ENCODE peak calls at places on chromosomes 13 and 19, in nine cellular contexts. H is brain pericyte, L is Ammon's horn, V is IMR-90, Y is hypothalamus, I is neural crest cell, E is left colon, U is non-pigmented ciliary epithelial cell, N is iris pigment epithelial cell. R is an unnamed sample.

GRCh38 chr19:15155296-15155695 is 45.5 kb downstream of the NOTCH3 start:
- DNase-seq in U (no peak), H (no peak), V (no peak), E (no peak), Y (no peak), N (no peak), L (no peak), I (no peak), R (no peak)

GRCh38 chr13:107329991-107330390 is 762.1 kb upstream of the ARGLU1 start:
- DNase-seq in L (no peak), N (peak), H (no peak), Y (no peak), U (no peak), I (no peak), E (no peak), V (peak), R (no peak)

GRCh38 chr19:17026041-17026658 is 460 bp downstream of the CPAMD8 start:
- DNase-seq in H (no peak), L (no peak), N (no peak), U (no peak), V (no peak), Y (no peak), I (no peak), E (peak), R (no peak)

GRCh38 chr19:39390460-39390758 is 497 bp downstream of the PAF1 start:
- DNase-seq in I (no peak), H (no peak), N (peak), V (no peak), L (no peak), Y (no peak), U (no peak), E (peak), R (no peak)

GRCh38 chr13:104408733-104409132 is 1342.5 kb upstream of the SLC10A2 start:
- DNase-seq in L (no peak), H (no peak), Y (no peak), U (peak), N (peak), V (peak), I (no peak), E (no peak), R (no peak)

GRCh38 chr13:104984296-104984818 is 1551.1 kb downstream of the EFNB2 start:
- DNase-seq in Y (no peak), E (peak), N (peak), L (peak), I (no peak), H (peak), V (peak), U (peak), R (no peak)

GRCh38 chr13:33176526-33176925 is 109.0 kb downstream of the STARD13 start:
- DNase-seq in N (peak), Y (no peak), L (no peak), E (no peak), U (no peak), H (no peak), V (peak), I (no peak), R (no peak)

GRCh38 chr19:48509467-48510194 is 2.0 kb downstream of the LMTK3 start:
- DNase-seq in E (no peak), Y (no peak), L (peak), N (peak), U (no peak), H (no peak), V (no peak), I (no peak), R (no peak)

GRCh38 chr19:9673912-9674668 is 810 bp downstream of the ZNF562 start:
- DNase-seq in I (no peak), Y (no peak), N (peak), L (no peak), E (no peak), U (no peak), V (peak), H (no peak), R (no peak)

GRCh38 chr19:13033819-13034611 is 38.7 kb downstream of the NFIX start:
- DNase-seq in U (no peak), V (peak), N (peak), I (peak), L (peak), Y (peak), E (peak), H (no peak), R (peak)

GRCh38 chr13:28530729-28531194 is 35.8 kb upstream of the FLT1 start:
- DNase-seq in I (no peak), V (no peak), Y (no peak), N (peak), L (no peak), H (peak), U (no peak), E (no peak), R (no peak)

GRCh38 chr19:18053571-18054219 is 33.0 kb downstream of the IL12RB1 start:
- DNase-seq in E (no peak), H (no peak), U (peak), Y (no peak), L (no peak), I (no peak), V (peak), N (peak), R (no peak)

GRCh38 chr19:30879225-30879624 is 470.0 kb downstream of the TSHZ3 start:
- DNase-seq in V (no peak), N (no peak), U (no peak), E (no peak), Y (no peak), L (no peak), H (no peak), I (no peak), R (no peak)

GRCh38 chr19:13493516-13494310 is 12.6 kb downstream of the CACNA1A start:
- DNase-seq in H (no peak), I (no peak), L (no peak), U (no peak), N (no peak), V (peak), E (no peak), Y (no peak), R (no peak)

GRCh38 chr13:30963794-30964193 is 31.3 kb downstream of the TEX26 start:
- DNase-seq in E (peak), I (no peak), V (peak), L (no peak), Y (no peak), H (no peak), N (peak), U (no peak), R (no peak)

GRCh38 chr19:9667898-9668297 is 7.0 kb downstream of the ZNF562 start:
- DNase-seq in U (no peak), N (no peak), V (no peak), E (no peak), I (no peak), H (no peak), L (no peak), Y (no peak), R (no peak)

GRCh38 chr19:50313812-50314536 is 15.2 kb downstream of the KCNC3 start:
- DNase-seq in E (no peak), V (no peak), U (no peak), Y (no peak), H (no peak), N (no peak), I (no peak), L (no peak), R (peak)

GRCh38 chr19:38649305-38650179 is 2.1 kb downstream of the ACTN4 start:
- DNase-seq in U (no peak), Y (no peak), I (no peak), L (no peak), N (no peak), H (no peak), E (peak), V (no peak), R (no peak)

GRCh38 chr13:110017379-110017778 is 231.0 kb upstream of the IRS2 start:
- DNase-seq in I (no peak), Y (no peak), E (no peak), L (no peak), N (peak), H (no peak), U (peak), V (peak), R (no peak)

GRCh38 chr19:19551862-19552192 is 13.8 kb downstream of the CILP2 start:
- DNase-seq in U (no peak), N (peak), V (peak), I (no peak), E (no peak), H (no peak), L (no peak), Y (no peak), R (no peak)

GRCh38 chr13:94967183-94968039 is 255.1 kb upstream of the SOX21 start:
- DNase-seq in U (no peak), L (peak), E (no peak), I (peak), N (peak), Y (no peak), V (no peak), H (no peak), R (no peak)

GRCh38 chr13:40993119-40993518 is 26.0 kb downstream of the ELF1 start:
- DNase-seq in E (no peak), V (no peak), I (no peak), N (no peak), H (no peak), L (no peak), Y (no peak), U (no peak), R (no peak)

GRCh38 chr13:105170438-105170837 is 1365.0 kb downstream of the EFNB2 start:
- DNase-seq in E (no peak), V (no peak), N (no peak), Y (no peak), H (no peak), L (no peak), I (no peak), U (no peak), R (no peak)

GRCh38 chr13:100203696-100204367 is 114.9 kb downstream of the PCCA start:
- DNase-seq in H (no peak), E (no peak), I (no peak), L (no peak), Y (no peak), N (peak), V (peak), U (peak), R (no peak)

GRCh38 chr13:70568571-70568970 is 460.3 kb upstream of the KLHL1 start:
- DNase-seq in L (peak), Y (no peak), V (peak), H (peak), E (no peak), N (peak), I (peak), U (peak), R (no peak)

GRCh38 chr19:12090807-12091206 is 26.3 kb downstream of the ZNF844 start:
- DNase-seq in I (peak), L (peak), U (no peak), V (peak), E (peak), H (no peak), Y (peak), N (peak), R (peak)

GRCh38 chr19:1046836-1047695 is 7.2 kb downstream of the ABCA7 start:
- DNase-seq in N (no peak), H (no peak), I (no peak), L (no peak), U (no peak), E (no peak), Y (no peak), V (no peak), R (no peak)

GRCh38 chr19:46617566-46618079 is 7.3 kb downstream of the PTGIR start:
- DNase-seq in I (no peak), U (no peak), H (no peak), N (no peak), E (no peak), Y (no peak), L (no peak), V (no peak), R (no peak)

GRCh38 chr19:46116121-46116520 is 8.4 kb downstream of the IGFL3 start:
- DNase-seq in V (no peak), U (no peak), I (no peak), E (no peak), H (no peak), Y (no peak), N (no peak), L (no peak), R (no peak)